ENCODE peak calls at places on chromosomes 7 and 10, in ten cellular contexts. H is nephron progenitor cell; M is GOT3; B is astrocyte of the spinal cord; Q is stimulated activated CD8-positive, alpha-beta memory T cell treated with anti-CD3 and anti-CD28 coated beads, Interleukin-2, amount 100 ng/mL, for 48 hours; F is H4; Y is HTR-8/SVneo; I is AG10803; A is transverse colon; E is central memory CD4-positive, alpha-beta T cell. V is an unnamed sample.
A peak's percentile ranks its signal among the peaks of the same experiment; 100 is the strongest.

GRCh38 chr10:67603701-67604100 is 92.3 kb downstream of the CTNNA3 start:
- DNase-seq in H (no peak), M (no peak), B (no peak), Q (no peak), F (no peak), Y (no peak), I (no peak), A (no peak), E (no peak), V (no peak)

GRCh38 chr7:23712368-23713284 is 2.6 kb downstream of the STK31 start:
- DNase-seq in H (no peak), M (no peak), B (peak; percentile 76), Q (no peak), F (peak; percentile 60), Y (peak; percentile 54), I (peak; percentile 69), A (no peak), E (peak; percentile 38), V (peak; percentile 72)

GRCh38 chr7:69738396-69738889 is 140.2 kb downstream of the AUTS2 start:
- DNase-seq in H (peak; percentile 16), M (no peak), B (peak; percentile 37), Q (no peak), F (peak; percentile 83), Y (no peak), I (peak; percentile 40), A (no peak), E (no peak), V (peak; percentile 60)

GRCh38 chr10:86518781-86519180 is 2.8 kb downstream of the WAPL start:
- DNase-seq in H (no peak), M (no peak), B (no peak), Q (no peak), F (no peak), Y (no peak), I (no peak), A (no peak), E (no peak), V (no peak)

GRCh38 chr7:66419210-66419609 is 209.5 kb upstream of the KCTD7 start:
- DNase-seq in H (no peak), M (no peak), B (no peak), Q (no peak), F (no peak), Y (no peak), I (no peak), A (no peak), E (no peak), V (no peak)

GRCh38 chr10:11294831-11295230 is 277.2 kb downstream of the CELF2 start:
- DNase-seq in H (no peak), M (no peak), B (no peak), Q (no peak), F (no peak), Y (no peak), I (no peak), A (no peak), E (no peak), V (no peak)

GRCh38 chr7:311796-312195 is 21.8 kb downstream of the FOXL3 start:
- DNase-seq in H (no peak), M (no peak), B (no peak), Q (no peak), F (no peak), Y (no peak), I (no peak), A (no peak), E (no peak), V (no peak)

GRCh38 chr10:101036726-101037125 is 5.7 kb downstream of the SFXN3 start:
- DNase-seq in H (no peak), M (no peak), B (no peak), Q (no peak), F (no peak), Y (no peak), I (no peak), A (no peak), E (no peak), V (no peak)

GRCh38 chr7:127655720-127656119 is 3.7 kb downstream of the SND1 start:
- DNase-seq in H (no peak), M (no peak), B (no peak), Q (no peak), F (no peak), Y (no peak), I (no peak), A (no peak), E (no peak), V (no peak)

GRCh38 chr10:75407716-75408511 is 6.3 kb upstream of the ZNF503 start:
- DNase-seq in H (peak; percentile 83), M (no peak), B (peak; percentile 49), Q (no peak), F (no peak), Y (no peak), I (peak; percentile 67), A (peak; percentile 21), E (no peak), V (no peak)

GRCh38 chr7:44379366-44380178 is 54.2 kb upstream of the CAMK2B start:
- DNase-seq in H (no peak), M (no peak), B (no peak), Q (no peak), F (no peak), Y (no peak), I (peak; percentile 25), A (no peak), E (no peak), V (no peak)

GRCh38 chr10:119079572-119080520 is 771 bp downstream of the EIF3A start:
- DNase-seq in H (peak; percentile 67), M (no peak), B (peak; percentile 73), Q (peak; percentile 65), F (peak; percentile 44), Y (peak; percentile 72), I (peak; percentile 79), A (peak; percentile 81), E (peak; percentile 62), V (peak; percentile 37)

GRCh38 chr7:108014747-108015682 is 12.1 kb upstream of the LAMB1 start:
- DNase-seq in H (no peak), M (no peak), B (peak; percentile 79), Q (no peak), F (peak; percentile 87), Y (no peak), I (peak; percentile 43), A (no peak), E (no peak), V (peak; percentile 70)

GRCh38 chr10:76763360-76763759 is 874.2 kb downstream of the KCNMA1 start:
- DNase-seq in H (no peak), M (no peak), B (no peak), Q (no peak), F (no peak), Y (no peak), I (no peak), A (no peak), E (no peak), V (no peak)

GRCh38 chr10:69492091-69492745 is 41.0 kb downstream of the TSPAN15 start:
- DNase-seq in H (no peak), M (no peak), B (no peak), Q (no peak), F (no peak), Y (no peak), I (no peak), A (no peak), E (no peak), V (no peak)

GRCh38 chr10:88594482-88594881 is 7.9 kb downstream of the LIPJ start:
- DNase-seq in H (no peak), M (no peak), B (no peak), Q (no peak), F (no peak), Y (no peak), I (no peak), A (no peak), E (no peak), V (no peak)

GRCh38 chr7:1847260-1848001 is 177.4 kb downstream of the ELFN1 start:
- DNase-seq in H (peak; percentile 5), M (no peak), B (no peak), Q (no peak), F (no peak), Y (no peak), I (no peak), A (no peak), E (no peak), V (no peak)

GRCh38 chr10:44030132-44030531 is 354.8 kb downstream of the CXCL12 start:
- DNase-seq in H (no peak), M (no peak), B (no peak), Q (peak; percentile 5), F (no peak), Y (no peak), I (no peak), A (no peak), E (peak; percentile 8), V (no peak)

GRCh38 chr10:89904755-89905154 is 203.4 kb downstream of the KIF20B start:
- DNase-seq in H (no peak), M (no peak), B (peak; percentile 21), Q (no peak), F (no peak), Y (no peak), I (no peak), A (no peak), E (no peak), V (no peak)

GRCh38 chr10:110376021-110376773 is 71.5 kb upstream of the SMNDC1 start:
- DNase-seq in H (peak; percentile 38), M (no peak), B (no peak), Q (no peak), F (no peak), Y (no peak), I (no peak), A (no peak), E (no peak), V (no peak)

GRCh38 chr10:74067373-74068370 is 69.8 kb downstream of the VCL start:
- DNase-seq in H (no peak), M (no peak), B (no peak), Q (no peak), F (no peak), Y (no peak), I (peak; percentile 55), A (no peak), E (no peak), V (no peak)

V was measured in astrocyte of the cerebellum.